ENCODE peak calls at places on chromosome 1, in six cellular contexts. F is Peyer's patch, W is A549, L is thyroid gland, K is HCT116, J is IMR-90. V is an unnamed sample.

GRCh38 chr1:234214911-234215892 is 158.1 kb upstream of the COA6 start:
- DNase-seq in K (no peak), L (peak; percentile 70), J (no peak), W (no peak), F (no peak), V (no peak)

GRCh38 chr1:186374313-186375151 is 521 bp downstream of the TPR start:
- DNase-seq in F (no peak), J (peak; percentile 25), W (peak; percentile 18), K (peak; percentile 40), L (peak; percentile 12), V (peak; percentile 58)

GRCh38 chr1:189623336-189623735 is 854.3 kb downstream of the BRINP3 start:
- DNase-seq in K (no peak), L (no peak), J (no peak), F (no peak), W (no peak), V (no peak)

GRCh38 chr1:150234647-150235435 is 1.1 kb downstream of the ANP32E start:
- DNase-seq in F (peak; percentile 84), L (peak; percentile 83), K (peak; percentile 43), J (peak; percentile 60), W (peak; percentile 87), V (peak; percentile 91)

GRCh38 chr1:151142411-151143056 is 3.9 kb downstream of the SEMA6C start:
- DNase-seq in L (no peak), K (no peak), J (no peak), W (no peak), F (no peak), V (no peak)

GRCh38 chr1:30727796-30728195 is 4.4 kb upstream of the MATN1 start:
- DNase-seq in W (no peak), F (no peak), J (peak; percentile 66), K (no peak), L (no peak), V (no peak)

GRCh38 chr1:18599096-18599495 is 31.6 kb upstream of the PAX7 start:
- DNase-seq in L (no peak), F (no peak), J (no peak), W (no peak), K (no peak), V (no peak)

GRCh38 chr1:179206817-179207216 is 22.7 kb downstream of the ABL2 start:
- DNase-seq in L (no peak), F (no peak), K (no peak), J (no peak), W (no peak), V (no peak)

GRCh38 chr1:63024132-63024531 is 240.2 kb downstream of the ATG4C start:
- DNase-seq in K (no peak), J (peak; percentile 0), F (no peak), L (no peak), W (no peak), V (no peak)

GRCh38 chr1:181789395-181789794 is 272.1 kb downstream of the ZNF648 start:
- DNase-seq in J (no peak), W (no peak), K (no peak), L (peak; percentile 64), F (no peak), V (no peak)

GRCh38 chr1:182624582-182624981 is 20.4 kb upstream of the RGS16 start:
- DNase-seq in W (no peak), L (no peak), J (no peak), K (no peak), F (no peak), V (no peak)

GRCh38 chr1:29541641-29542040 is 305.3 kb downstream of the PTPRU start:
- DNase-seq in J (no peak), F (peak; percentile 20), L (no peak), W (no peak), K (no peak), V (no peak)

GRCh38 chr1:215277537-215277936 is 195.0 kb downstream of the KCNK2 start:
- DNase-seq in F (no peak), K (no peak), W (no peak), J (peak; percentile 64), L (no peak), V (no peak)

GRCh38 chr1:200154069-200154767 is 126.7 kb downstream of the NR5A2 start:
- DNase-seq in L (no peak), W (no peak), F (no peak), K (no peak), J (peak; percentile 16), V (no peak)
- TF ChIP-seq POLR2A in L (no peak), W (no peak), F (no peak), K (no peak), J (no peak), V (no peak)

DNA sequence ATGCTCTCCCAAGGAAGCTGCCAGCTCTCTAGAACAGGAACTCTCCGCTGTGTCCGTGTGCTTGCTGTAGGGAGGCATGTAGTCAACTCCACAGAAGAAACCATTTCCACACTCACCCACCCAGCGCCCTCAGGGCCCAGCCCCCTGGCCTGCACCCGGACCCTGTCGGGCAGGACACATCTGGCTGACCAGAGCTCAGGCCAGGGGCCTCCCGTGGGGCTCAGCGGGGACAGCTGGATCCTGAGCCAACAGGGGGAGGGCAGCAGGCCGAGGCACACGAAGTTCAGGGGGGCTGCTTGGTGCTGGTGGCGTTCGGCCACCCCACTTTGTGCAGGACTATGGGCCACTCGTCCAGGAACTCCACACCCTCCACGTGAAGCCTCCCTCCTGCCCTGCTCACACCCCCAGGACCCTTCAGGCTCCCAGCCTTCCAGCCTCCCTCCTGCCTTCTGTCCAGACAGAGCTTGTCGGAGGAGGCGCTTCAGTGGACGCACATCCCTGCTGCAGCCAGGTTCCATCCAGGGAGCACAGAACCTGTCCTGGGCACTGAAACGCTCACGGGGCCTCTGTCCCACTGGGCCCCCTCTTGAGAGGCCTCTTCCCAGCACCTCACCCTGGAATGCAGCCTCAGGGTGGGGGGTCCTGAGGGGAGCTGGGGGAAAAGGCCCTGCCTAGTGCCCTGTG is 15.0 kb upstream of the FAAP20 start:
- DNase-seq in W (no peak), K (no peak), F (no peak), L (no peak), J (no peak), V (no peak)
- H3K27ac ChIP-seq in W (peak overlapping the region; percentile 97), K (no peak overlapping the region), F (no peak overlapping the region), L (no peak overlapping the region), J (no peak overlapping the region), V (no peak overlapping the region)

GRCh38 chr1:67429011-67429527 is 1.1 kb downstream of the SERBP1 start:
- DNase-seq in F (peak; percentile 55), L (peak; percentile 15), W (no peak), J (no peak), K (no peak), V (peak; percentile 29)
- TF ChIP-seq POLR2A in F (no peak), L (no peak), W (no peak), J (no peak), K (no peak), V (no peak)

DNA sequence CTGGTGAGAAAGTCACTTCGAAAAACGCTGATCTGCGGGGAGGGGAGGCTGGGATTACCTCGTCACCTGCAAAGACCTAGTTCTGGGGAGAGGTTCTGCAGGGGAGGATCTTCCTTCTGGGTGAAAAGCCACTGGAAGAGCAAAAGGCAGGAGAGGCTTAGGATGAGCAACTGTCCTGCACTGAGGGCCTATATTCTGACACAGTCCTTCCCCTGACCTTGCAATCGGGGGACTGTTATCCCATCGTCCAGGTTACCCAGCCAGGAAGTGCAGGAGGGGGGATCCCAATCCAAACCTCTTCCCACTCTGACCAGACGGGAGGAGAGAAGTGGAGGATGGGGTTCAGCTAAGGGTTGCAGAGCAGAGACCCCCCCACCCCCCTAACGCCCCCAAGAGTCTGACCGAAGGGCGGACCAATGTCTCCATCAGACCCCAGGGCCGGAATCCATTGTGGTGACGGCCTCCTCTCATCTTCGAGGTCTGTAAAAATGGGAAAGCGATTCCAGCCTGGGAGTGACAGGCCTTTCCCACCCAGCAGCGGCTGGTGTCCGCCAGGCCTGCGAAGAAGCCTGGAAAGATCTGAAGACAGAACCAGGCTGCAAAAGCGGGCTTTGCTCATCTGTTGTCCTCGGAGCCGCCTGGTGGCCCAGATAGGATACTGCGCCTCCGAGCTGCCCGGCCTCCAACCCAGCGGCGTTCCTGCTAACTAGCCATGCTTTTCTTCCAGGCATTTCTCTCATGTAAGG is 1.6 kb upstream of the DHRS3 start:
- DNase-seq in F (peak; percentile 89), L (peak; percentile 92), K (peak; percentile 74), W (peak; percentile 70), J (peak; percentile 87), V (peak; percentile 91)
- H3K27ac ChIP-seq in F (peak overlapping the region; percentile 90), L (peak overlapping the region; percentile 99), K (peak overlapping the region; percentile 97), W (peak overlapping the region; percentile 100), J (peak overlapping the region; percentile 87), V (peak overlapping the region; percentile 74)

GRCh38 chr1:21952806-21953514 is 15.8 kb upstream of the HSPG2 start:
- DNase-seq in F (no peak), L (no peak), J (no peak), K (no peak), W (no peak), V (no peak)

GRCh38 chr1:21955058-21955457 is 17.9 kb upstream of the HSPG2 start:
- DNase-seq in W (no peak), J (no peak), F (no peak), K (no peak), L (no peak), V (no peak)

GRCh38 chr1:21961337-21961736 is 15.5 kb upstream of the CELA3B start:
- DNase-seq in F (no peak), J (no peak), L (no peak), W (no peak), K (no peak), V (no peak)

GRCh38 chr1:21955474-21956281 is 18.6 kb upstream of the HSPG2 start:
- DNase-seq in L (no peak), K (no peak), W (no peak), J (no peak), F (no peak), V (no peak)

GRCh38 chr1:21956720-21957552 is 19.8 kb upstream of the HSPG2 start:
- DNase-seq in K (no peak), J (peak; percentile 47), L (peak; percentile 95), F (peak; percentile 75), W (no peak), V (peak; percentile 79)
- TF ChIP-seq POLR2A in K (no peak), J (no peak), L (no peak), F (no peak), W (no peak), V (no peak)

GRCh38 chr1:82007804-82008203 is 207.1 kb downstream of the ADGRL2 start:
- DNase-seq in L (no peak), J (no peak), F (no peak), W (no peak), K (no peak), V (no peak)
- H3K27ac ChIP-seq in L (no peak overlapping the region), J (no peak overlapping the region), F (no peak overlapping the region), W (no peak overlapping the region), K (no peak overlapping the region), V (no peak overlapping the region)

GRCh38 chr1:89199515-89199914 is 773 bp upstream of the GBP4 start:
- DNase-seq in W (no peak), J (no peak), L (no peak), K (no peak), F (no peak), V (no peak)

GRCh38 chr1:89198081-89198480 is 661 bp downstream of the GBP4 start:
- DNase-seq in F (no peak), J (no peak), W (no peak), L (no peak), K (no peak), V (no peak)

GRCh38 chr1:89200668-89201488 is 2.1 kb upstream of the GBP4 start:
- DNase-seq in W (no peak), K (no peak), F (no peak), L (no peak), J (no peak), V (no peak)

GRCh38 chr1:89201489-89201794 is 2.7 kb upstream of the GBP4 start:
- DNase-seq in L (no peak), W (no peak), K (no peak), J (no peak), F (no peak), V (no peak)

GRCh38 chr1:89198500-89199072 is at the start of gene GBP4:
- DNase-seq in W (no peak), J (peak; percentile 3), L (peak; percentile 24), K (no peak), F (peak; percentile 64), V (peak; percentile 40)
- TF ChIP-seq POLR2A in W (no peak), J (no peak), L (no peak), K (no peak), F (peak; percentile 53), V (peak; percentile 24)

V was measured in adrenal gland.